ENCODE peak calls at places on chromosomes 7 and 10, in ten cellular contexts. B is sigmoid colon, T is H1, K is K562, N is IMR-90, U is HepG2, F is heart left ventricle, R is ovary, C is A549, Q is spleen. P is an unnamed sample. For H3K9me3, the result is how much of the 10 kb centered on the place peaks cover.

GRCh38 chr10:14604181-14605142 is 170.2 kb downstream of the FAM107B start:
- DNase-seq in C (peak), F (peak), K (peak), T (peak), Q (peak), B (peak), R (peak), N (peak), U (no peak), P (peak)

GRCh38 chr7:83849135-83849534 is 200.2 kb upstream of the SEMA3E start:
- DNase-seq in N (no peak), K (no peak), T (no peak), F (no peak), R (no peak), B (no peak), C (no peak), Q (no peak), U (no peak), P (no peak)

GRCh38 chr7:151406051-151406875 is 3.6 kb downstream of the WDR86 start:
- DNase-seq in N (no peak), T (no peak), F (no peak), U (no peak), K (no peak), B (peak), R (no peak), C (no peak), Q (peak), P (no peak)

GRCh38 chr7:73831656-73832579 is 1.1 kb downstream of the CLDN4 start:
- DNase-seq in R (no peak), B (no peak), N (no peak), F (peak), T (peak), U (peak), Q (no peak), C (no peak), K (no peak), P (no peak)

GRCh38 chr10:80443531-80443974 is 10.6 kb upstream of the TSPAN14 start:
- DNase-seq in T (no peak), N (no peak), B (no peak), Q (no peak), R (no peak), F (no peak), U (peak), C (no peak), K (peak), P (no peak)

GRCh38 chr10:84539244-84539643 is 210.9 kb downstream of the CCSER2 start:
- DNase-seq in T (no peak), Q (no peak), C (no peak), F (no peak), R (no peak), B (no peak), U (no peak), K (no peak), N (peak), P (peak)

GRCh38 chr10:60358282-60358681 is 31.4 kb downstream of the ANK3 start:
- DNase-seq in Q (no peak), C (no peak), K (no peak), U (no peak), F (no peak), T (no peak), B (no peak), R (no peak), N (no peak), P (no peak)

GRCh38 chr7:70719120-70719519 is 412.8 kb upstream of the GALNT17 start:
- DNase-seq in K (no peak), N (no peak), F (no peak), C (no peak), Q (no peak), R (no peak), B (no peak), T (no peak), U (no peak), P (no peak)

GRCh38 chr7:101911011-101911799 is 93.8 kb downstream of the CUX1 start:
- DNase-seq in K (no peak), R (peak), T (no peak), N (peak), U (no peak), C (no peak), F (peak), Q (peak), B (peak), P (no peak)

GRCh38 chr10:14601872-14602725 is 172.6 kb downstream of the FAM107B start:
- DNase-seq in C (peak), B (no peak), R (no peak), Q (peak), N (peak), U (peak), T (no peak), K (peak), F (no peak), P (peak)

GRCh38 chr7:31744294-31744874 is 57.4 kb downstream of the PPP1R17 start:
- DNase-seq in N (peak), Q (no peak), B (peak), K (peak), T (peak), U (peak), R (peak), F (peak), C (peak), P (peak)

GRCh38 chr10:49568235-49568634 is 29.3 kb upstream of the ERCC6 start:
- DNase-seq in F (no peak), K (no peak), R (no peak), T (no peak), Q (no peak), U (no peak), B (no peak), C (no peak), N (peak), P (no peak)

GRCh38 chr7:22305706-22306105 is 51.2 kb downstream of the RAPGEF5 start:
- DNase-seq in R (no peak), B (no peak), U (no peak), C (no peak), Q (no peak), F (no peak), K (no peak), T (no peak), N (no peak), P (no peak)

GRCh38 chr10:90787906-90788491 is 69.8 kb downstream of the HTR7 start:
- DNase-seq in T (no peak), F (no peak), K (peak), C (peak), B (no peak), U (peak), Q (no peak), N (peak), R (no peak), P (peak)

GRCh38 chr10:121914661-121915060 is 13.2 kb downstream of the ATE1 start:
- DNase-seq in T (no peak), F (no peak), R (no peak), U (no peak), Q (no peak), K (no peak), C (no peak), B (no peak), N (no peak), P (no peak)
- TF ChIP-seq POLR2A in T (no peak), F (no peak), R (no peak), U (no peak), Q (no peak), K (no peak), C (no peak), B (no peak), N (no peak), P (no peak)

GRCh38 chr7:63040966-63041610 is 957.6 kb upstream of the ZNF722 start:
- DNase-seq in Q (no peak), N (no peak), U (no peak), R (no peak), T (no peak), B (no peak), K (no peak), F (no peak), C (no peak), P (peak)
- H3K9me3 ChIP-seq in Q (half or more), N (half or more), U (half or more), R (under half), T (half or more), B (under half), K (under half), F (under half), C (under half), P (under half)

GRCh38 chr10:110399163-110400094 is 94.7 kb upstream of the SMNDC1 start:
- DNase-seq in F (no peak), N (peak), U (peak), C (peak), R (no peak), T (no peak), Q (no peak), B (no peak), K (no peak), P (peak)
- TF ChIP-seq POLR2A in F (no peak), N (peak), U (no peak), C (no peak), R (no peak), T (no peak), Q (no peak), B (no peak), K (no peak), P (no peak)

GRCh38 chr7:64883113-64883905 is 19.8 kb upstream of the ZNF273 start:
- DNase-seq in B (peak), R (peak), F (no peak), U (no peak), Q (no peak), N (no peak), K (no peak), T (no peak), C (no peak), P (no peak)

GRCh38 chr7:64882341-64883112 is 20.5 kb upstream of the ZNF273 start:
- DNase-seq in C (no peak), Q (peak), F (peak), U (no peak), T (no peak), R (peak), K (no peak), N (no peak), B (peak), P (peak)

GRCh38 chr7:64880322-64881297 is 22.5 kb upstream of the ZNF273 start:
- DNase-seq in U (no peak), N (no peak), R (no peak), B (peak), K (no peak), C (no peak), Q (no peak), T (peak), F (no peak), P (no peak)

GRCh38 chr7:64879800-64880199 is 23.3 kb upstream of the ZNF273 start:
- DNase-seq in K (no peak), C (no peak), U (no peak), F (no peak), R (no peak), N (no peak), Q (no peak), B (peak), T (no peak), P (peak)

GRCh38 chr7:64881461-64882287 is 21.4 kb upstream of the ZNF273 start:
- DNase-seq in C (no peak), B (peak), T (no peak), U (no peak), K (no peak), F (no peak), R (no peak), N (no peak), Q (no peak), P (no peak)
- H3K9me3 ChIP-seq in C (under half), B (under half), T (under half), U (under half), K (under half), F (under half), R (under half), N (under half), Q (under half), P (under half)

GRCh38 chr7:130436253-130436652 is 4.6 kb downstream of the CEP41 start:
- DNase-seq in F (no peak), Q (no peak), C (no peak), T (no peak), B (no peak), R (no peak), N (no peak), K (no peak), U (no peak), P (no peak)

GRCh38 chr7:130445008-130445407 is 4.2 kb upstream of the CEP41 start:
- DNase-seq in T (no peak), B (no peak), U (peak), F (no peak), N (no peak), K (no peak), C (no peak), Q (no peak), R (no peak), P (no peak)

GRCh38 chr7:130444230-130444629 is 3.4 kb upstream of the CEP41 start:
- DNase-seq in T (no peak), B (no peak), F (no peak), K (no peak), C (no peak), U (no peak), N (peak), Q (no peak), R (no peak), P (no peak)

GRCh38 chr7:130441408-130441854 is 615 bp upstream of the CEP41 start:
- DNase-seq in K (no peak), U (no peak), R (no peak), F (no peak), C (peak), B (no peak), N (peak), T (no peak), Q (no peak), P (no peak)

DNA sequence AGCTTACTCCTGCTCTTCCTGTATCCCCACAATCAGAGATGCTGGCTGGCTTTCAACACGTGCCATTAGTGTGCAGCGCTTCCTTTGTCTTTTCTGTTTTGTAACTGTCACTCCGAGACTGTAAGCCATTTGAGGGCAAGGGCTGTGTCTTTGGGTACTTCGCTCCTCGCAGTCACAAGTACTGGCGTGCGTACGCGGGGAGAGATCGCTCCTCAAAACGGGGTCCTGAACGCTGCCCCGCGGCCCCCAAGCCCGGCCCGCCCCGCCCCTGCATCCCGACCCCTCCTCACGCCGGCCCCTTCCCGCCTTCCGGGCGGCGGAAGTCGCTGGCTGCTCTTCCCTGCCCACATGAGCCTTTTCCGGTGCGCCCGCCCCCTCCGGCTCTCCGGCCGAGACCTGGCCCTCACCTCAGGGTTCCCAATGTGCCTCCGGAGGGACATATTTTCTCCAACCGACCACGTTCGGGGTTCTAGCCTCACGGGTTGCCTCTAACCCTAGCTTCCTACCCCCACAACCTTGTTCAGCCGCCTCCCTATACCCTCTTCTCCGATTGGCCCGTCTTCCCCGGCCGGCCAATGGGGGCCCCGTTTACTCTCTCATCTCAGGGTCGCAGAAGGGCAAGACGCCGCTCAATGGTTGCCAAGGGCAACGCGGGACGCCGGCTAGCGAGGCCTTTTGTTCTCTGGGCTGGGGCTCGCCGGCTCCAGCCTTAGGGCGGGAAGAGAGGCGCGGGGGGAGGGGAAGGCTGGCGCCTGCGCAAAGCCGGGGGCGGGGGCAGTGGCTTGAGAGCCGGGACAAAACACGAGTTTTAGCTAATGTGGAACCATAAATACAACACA is at the start of gene CEP41:
- DNase-seq in B (peak), N (peak), K (peak), C (peak), Q (peak), R (peak), U (peak), F (peak), T (peak), P (peak)
- TF ChIP-seq POLR2A in B (no peak), N (no peak), K (peak), C (peak), Q (no peak), R (no peak), U (peak), F (no peak), T (no peak), P (peak)

GRCh38 chr7:152419473-152420429 is 16.1 kb downstream of the KMT2C start:
- DNase-seq in F (no peak), N (no peak), Q (no peak), C (no peak), T (no peak), B (no peak), R (no peak), U (no peak), K (peak), P (no peak)
- H3K9me3 ChIP-seq in F (under half), N (under half), Q (under half), C (under half), T (under half), B (under half), R (under half), U (under half), K (under half), P (under half)

DNA sequence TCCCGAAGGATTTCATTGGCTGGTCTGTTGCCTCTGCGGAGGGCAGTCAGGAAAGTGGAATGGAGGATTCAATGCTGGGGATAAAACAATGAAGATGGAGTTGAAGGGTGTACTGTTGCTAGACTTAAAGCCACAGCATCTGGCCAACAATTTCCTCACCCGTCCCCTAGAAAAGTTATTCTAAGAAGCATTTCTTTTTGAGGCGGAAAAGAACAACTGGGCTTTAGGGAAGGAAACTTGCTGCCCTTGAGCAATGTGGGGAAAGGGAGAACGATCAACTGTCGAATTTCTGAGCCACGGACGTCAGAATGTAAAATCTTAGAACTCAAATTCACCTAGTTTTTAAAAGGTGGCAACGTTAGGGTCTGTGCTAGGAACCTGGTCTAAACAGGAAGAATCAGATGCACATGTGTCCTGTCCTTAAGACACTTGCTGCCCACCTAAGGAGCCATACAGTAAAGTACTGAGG is 673 bp downstream of the FMC1 start:
- DNase-seq in R (no peak), T (no peak), K (no peak), Q (peak), C (peak), F (no peak), U (no peak), N (no peak), B (no peak), P (no peak)
- TF ChIP-seq POLR2A in R (no peak), T (no peak), K (no peak), Q (no peak), C (no peak), F (peak), U (no peak), N (no peak), B (no peak), P (no peak)

P was measured in adrenal gland.